ENCODE peak calls at places on chromosomes 7 and 10, in five cellular contexts. V is effector memory CD8-positive, alpha-beta T cell; I is Kasumi-1; X is effector CD4-positive, alpha-beta T cell; F is activated T-cell treated with anti-CD3 and anti-CD28 coated beads for 1 hour. N is an unnamed sample.

GRCh38 chr10:35497909-35498308 is 107.2 kb upstream of the GJD4 start:
- DNase-seq in I (no peak), X (no peak), V (no peak), F (no peak), N (no peak)

GRCh38 chr7:100753750-100754149 is 20.4 kb downstream of the ZAN start:
- DNase-seq in F (no peak), X (no peak), V (no peak), I (no peak), N (no peak)

GRCh38 chr10:79001082-79001885 is 67.5 kb upstream of the ZMIZ1 start:
- DNase-seq in X (no peak), V (no peak), I (no peak), F (no peak), N (no peak)

GRCh38 chr10:71408436-71409225 is 11.9 kb downstream of the CDH23 start:
- DNase-seq in V (no peak), I (no peak), F (no peak), X (no peak), N (no peak)

GRCh38 chr7:2729043-2729892 is 41.3 kb downstream of the AMZ1 start:
- DNase-seq in X (no peak), V (no peak), F (no peak), I (no peak), N (no peak)

GRCh38 chr10:128070721-128071416 is 55.4 kb downstream of the MKI67 start:
- DNase-seq in V (no peak), I (no peak), X (no peak), F (no peak), N (no peak)

GRCh38 chr10:48498940-48499510 is 105.8 kb downstream of the ARHGAP22 start:
- DNase-seq in V (no peak), F (no peak), I (no peak), X (no peak), N (no peak)

GRCh38 chr10:103149991-103150622 is 43.0 kb downstream of the NT5C2 start:
- DNase-seq in F (no peak), I (no peak), V (no peak), X (no peak), N (no peak)

GRCh38 chr10:1120146-1120695 is 64.0 kb downstream of the WDR37 start:
- DNase-seq in I (no peak), F (no peak), V (no peak), X (no peak), N (no peak)

GRCh38 chr7:135185471-135186260 is 15.2 kb upstream of the CYREN start:
- DNase-seq in I (no peak), V (no peak), X (no peak), F (no peak), N (no peak)

GRCh38 chr7:105935250-105935649 is 27.8 kb upstream of the CDHR3 start:
- DNase-seq in V (no peak), I (no peak), F (no peak), X (no peak), N (no peak)

GRCh38 chr10:101759354-101760247 is 16.3 kb downstream of the FGF8 start:
- DNase-seq in X (no peak), F (no peak), I (no peak), V (no peak), N (no peak)

GRCh38 chr10:34213193-34213804 is 601.8 kb downstream of the PARD3 start:
- DNase-seq in V (no peak), X (no peak), F (no peak), I (no peak), N (no peak)

GRCh38 chr7:128915271-128915819 is 4.8 kb upstream of the KCP start:
- DNase-seq in I (no peak), F (no peak), V (no peak), X (no peak), N (no peak)

GRCh38 chr7:90717286-90718060 is 121.4 kb downstream of the CDK14 start:
- DNase-seq in V (no peak), I (no peak), F (no peak), X (no peak), N (no peak)

GRCh38 chr7:28083159-28083997 is 97.2 kb downstream of the JAZF1 start:
- DNase-seq in X (no peak), I (no peak), F (no peak), V (no peak), N (no peak)

GRCh38 chr7:525740-526139 is 6.1 kb upstream of the PDGFA start:
- DNase-seq in V (no peak), X (no peak), F (no peak), I (peak; percentile 39), N (no peak)

GRCh38 chr7:2417981-2418481 is 14.6 kb downstream of the CHST12 start:
- DNase-seq in I (no peak), V (peak; percentile 78), F (peak; percentile 11), X (peak; percentile 38), N (no peak)